ENCODE peak calls at places on chromosomes 4 and X, in six cellular contexts. Y, M, G, E, P and D are unnamed samples.

GRCh38 chrX:77900688-77901087 is 1.4 kb downstream of the COX7B start:
- DNase-seq in Y (no peak), G (peak), M (no peak), E (no peak), P (no peak), D (no peak)

GRCh38 chrX:147917700-147918694 is 6.3 kb downstream of the FMR1 start:
- DNase-seq in E (no peak), M (no peak), G (peak), Y (no peak), P (peak), D (no peak)

GRCh38 chr4:37188100-37188499 is 56.4 kb upstream of the NWD2 start:
- DNase-seq in E (no peak), P (no peak), G (no peak), M (peak), Y (no peak), D (no peak)

GRCh38 chrX:38717871-38718270 is 83.4 kb upstream of the MID1IP1 start:
- DNase-seq in E (no peak), M (peak), P (peak), Y (no peak), G (peak), D (no peak)

GRCh38 chrX:25022499-25023325 is 6.9 kb upstream of the ARX start:
- DNase-seq in M (peak), E (no peak), P (no peak), Y (no peak), G (no peak), D (no peak)

GRCh38 chr4:7041851-7042696 is 1.1 kb upstream of the TADA2B start:
- DNase-seq in M (peak), E (peak), P (peak), G (no peak), Y (no peak), D (no peak)

GRCh38 chr4:102694791-102695190 is 66.0 kb downstream of the MANBA start:
- DNase-seq in M (no peak), E (no peak), Y (no peak), P (no peak), G (no peak), D (no peak)

GRCh38 chr4:74598611-74599325 is 153.8 kb downstream of the AREG start:
- DNase-seq in E (no peak), G (no peak), P (no peak), Y (no peak), M (no peak), D (no peak)

GRCh38 chr4:8351931-8352367 is 82.4 kb downstream of the HTRA3 start:
- DNase-seq in G (peak), M (no peak), P (no peak), E (no peak), Y (no peak), D (no peak)

GRCh38 chr4:66486068-66486467 is 815.8 kb upstream of the EPHA5 start:
- DNase-seq in P (no peak), G (no peak), Y (no peak), M (no peak), E (no peak), D (no peak)

GRCh38 chr4:2269206-2269531 is 7.3 kb upstream of the MXD4 start:
- DNase-seq in M (peak), E (no peak), Y (no peak), P (no peak), G (no peak), D (no peak)

GRCh38 chr4:14434916-14435315 is 567.4 kb upstream of the CPEB2 start:
- DNase-seq in Y (no peak), P (no peak), M (no peak), G (peak), E (no peak), D (no peak)

GRCh38 chrX:72685810-72686465 is 28.2 kb downstream of the PHKA1 start:
- DNase-seq in M (no peak), Y (no peak), P (no peak), E (no peak), G (peak), D (no peak)

GRCh38 chrX:118823263-118824172 is at the start of gene ZCCHC12:
- DNase-seq in Y (no peak), M (peak), G (no peak), E (no peak), P (peak), D (peak)

GRCh38 chr4:82519776-82520175 is 42.0 kb downstream of the TMEM150C start:
- DNase-seq in G (no peak), Y (no peak), M (no peak), E (no peak), P (no peak), D (no peak)